ENCODE peak calls at places on chromosomes 13 and 19, in ten cellular contexts. M is CD8-positive, alpha-beta T cell; E is adrenal gland; G is adipocyte; Q is left lung; P is HCT116; R is fibroblast of lung; F is keratinocyte; X is effector memory CD4-positive, alpha-beta T cell; Y is testis. J is an unnamed sample. For H3K27me3 and H3K36me3, the result is how much of the 10 kb centered on the place peaks cover.

GRCh38 chr19:38394488-38394887 is 6.0 kb downstream of the SPRED3 start:
- DNase-seq in M (no peak), E (no peak), G (no peak), Q (no peak), P (no peak), R (no peak), F (no peak), X (peak), Y (no peak), J (no peak)

GRCh38 chr19:39104104-39104708 is 20.0 kb downstream of the ACP7 start:
- DNase-seq in M (no peak), E (no peak), G (no peak), Q (no peak), P (no peak), R (no peak), F (no peak), X (no peak), Y (no peak), J (no peak)

GRCh38 chr13:113737803-113738202 is 21.2 kb upstream of the TMEM255B start:
- DNase-seq in M (no peak), E (no peak), G (no peak), Q (no peak), P (no peak), R (no peak), F (no peak), X (no peak), Y (no peak), J (no peak)

GRCh38 chr13:79999601-80000000 is 341.3 kb downstream of the SPRY2 start:
- DNase-seq in M (no peak), E (no peak), G (no peak), Q (no peak), P (no peak), R (no peak), F (no peak), X (no peak), Y (no peak), J (no peak)

GRCh38 chr13:36673838-36674326 is at the start of gene SERTM1:
- DNase-seq in M (no peak), E (peak), G (peak), Q (peak), P (no peak), R (peak), F (no peak), X (no peak), Y (peak), J (peak)

GRCh38 chr13:69751259-69751658 is 356.4 kb upstream of the ATXN8OS start:
- DNase-seq in M (no peak), E (no peak), G (no peak), Q (no peak), P (no peak), R (no peak), F (no peak), X (no peak), Y (no peak), J (no peak)

GRCh38 chr13:36453518-36453917 is 21.2 kb downstream of the CCNA1 start:
- DNase-seq in M (no peak), E (no peak), G (peak), Q (no peak), P (no peak), R (peak), F (no peak), X (no peak), Y (no peak), J (no peak)

GRCh38 chr13:50319603-50320296 is 304.5 kb downstream of the KCNRG start:
- DNase-seq in M (no peak), E (no peak), G (peak), Q (no peak), P (no peak), R (peak), F (no peak), X (no peak), Y (no peak), J (no peak)

GRCh38 chr19:33133438-33134031 is 1.6 kb downstream of the WDR88 start:
- DNase-seq in M (no peak), E (peak), G (no peak), Q (no peak), P (no peak), R (no peak), F (no peak), X (no peak), Y (no peak), J (no peak)

GRCh38 chr19:15684828-15685227 is 11.9 kb downstream of the CYP4F12 start:
- DNase-seq in M (no peak), E (no peak), G (no peak), Q (no peak), P (no peak), R (no peak), F (no peak), X (no peak), Y (peak), J (no peak)

GRCh38 chr19:5680083-5680436 is 256 bp downstream of the MICOS13 start:
- DNase-seq in M (no peak), E (peak), G (peak), Q (peak), P (no peak), R (no peak), F (no peak), X (no peak), Y (no peak), J (no peak)

GRCh38 chr19:35070471-35070870 is 28.9 kb downstream of the HPN start:
- DNase-seq in M (no peak), E (no peak), G (no peak), Q (no peak), P (no peak), R (no peak), F (no peak), X (no peak), Y (no peak), J (no peak)

GRCh38 chr19:4986056-4986455 is 17.1 kb downstream of the KDM4B start:
- DNase-seq in M (no peak), E (no peak), G (no peak), Q (no peak), P (no peak), R (no peak), F (no peak), X (no peak), Y (no peak), J (no peak)

GRCh38 chr19:40560092-40560507 is 16.6 kb upstream of the SHKBP1 start:
- DNase-seq in M (no peak), E (no peak), G (no peak), Q (peak), P (no peak), R (no peak), F (no peak), X (no peak), Y (no peak), J (no peak)

GRCh38 chr13:99909836-99910619 is 61.5 kb downstream of the ZIC5 start:
- DNase-seq in M (no peak), E (no peak), G (no peak), Q (no peak), P (no peak), R (no peak), F (no peak), X (no peak), Y (peak), J (peak)

GRCh38 chr19:11268783-11269267 is 6.5 kb upstream of the DOCK6 start:
- DNase-seq in M (no peak), E (peak), G (peak), Q (no peak), P (no peak), R (peak), F (no peak), X (no peak), Y (peak), J (peak)

GRCh38 chr19:4506449-4507149 is 11.7 kb downstream of the PLIN4 start:
- DNase-seq in M (no peak), E (no peak), G (no peak), Q (no peak), P (no peak), R (peak), F (no peak), X (no peak), Y (no peak), J (peak)

GRCh38 chr13:79212064-79212619 is 193.9 kb downstream of the RBM26 start:
- DNase-seq in M (no peak), E (no peak), G (no peak), Q (no peak), P (no peak), R (no peak), F (no peak), X (no peak), Y (no peak), J (no peak)

GRCh38 chr13:110137677-110138008 is 169.3 kb downstream of the COL4A1 start:
- DNase-seq in M (no peak), E (peak), G (peak), Q (no peak), P (peak), R (no peak), F (no peak), X (no peak), Y (peak), J (no peak)

GRCh38 chr13:51560336-51560735 is 23.9 kb upstream of the WDFY2 start:
- DNase-seq in M (no peak), E (no peak), G (no peak), Q (no peak), P (no peak), R (no peak), F (no peak), X (no peak), Y (no peak), J (no peak)

GRCh38 chr13:28538932-28539331 is 44.0 kb upstream of the FLT1 start:
- DNase-seq in M (no peak), E (no peak), G (no peak), Q (no peak), P (no peak), R (no peak), F (no peak), X (no peak), Y (no peak), J (no peak)

GRCh38 chr13:61728468-61728867 is 312.8 kb upstream of the PCDH20 start:
- DNase-seq in M (no peak), E (no peak), G (no peak), Q (no peak), P (no peak), R (peak), F (no peak), X (no peak), Y (no peak), J (peak)

GRCh38 chr19:55303477-55303876 is 19.7 kb downstream of the BRSK1 start:
- DNase-seq in M (no peak), E (no peak), G (no peak), Q (no peak), P (no peak), R (no peak), F (no peak), X (no peak), Y (no peak), J (no peak)

GRCh38 chr19:56712609-56713008 is 41.1 kb upstream of the ZNF835 start:
- DNase-seq in M (no peak), E (peak), G (no peak), Q (no peak), P (no peak), R (no peak), F (no peak), X (no peak), Y (peak), J (no peak)

GRCh38 chr19:32351807-32352630 is 6.6 kb downstream of the ZNF507 start:
- DNase-seq in M (no peak), E (no peak), G (no peak), Q (no peak), P (no peak), R (peak), F (no peak), X (no peak), Y (no peak), J (no peak)

GRCh38 chr13:28545583-28546333 is 50.8 kb upstream of the FLT1 start:
- DNase-seq in M (no peak), E (no peak), G (no peak), Q (no peak), P (no peak), R (no peak), F (no peak), X (no peak), Y (no peak), J (no peak)

GRCh38 chr19:58562126-58563033 is 4.0 kb upstream of the UBE2M start:
- DNase-seq in M (no peak), E (peak), G (peak), Q (peak), P (no peak), R (peak), F (no peak), X (no peak), Y (no peak), J (no peak)

GRCh38 chr19:33905473-33905936 is 108.8 kb downstream of the KCTD15 start:
- DNase-seq in M (no peak), E (peak), G (no peak), Q (no peak), P (no peak), R (peak), F (no peak), X (no peak), Y (no peak), J (no peak)

GRCh38 chr13:114021464-114022308 is 47.8 kb upstream of the C13orf46 start:
- DNase-seq in M (no peak), E (no peak), G (no peak), Q (peak), P (no peak), R (no peak), F (no peak), X (no peak), Y (no peak), J (no peak)

GRCh38 chr19:1168877-1169791 is 4.9 kb downstream of the SBNO2 start:
- DNase-seq in M (no peak), E (peak), G (peak), Q (peak), P (no peak), R (peak), F (no peak), X (no peak), Y (peak), J (peak)

GRCh38 chr19:50933640-50934039 is 19.2 kb downstream of the KLK5 start:
- DNase-seq in M (no peak), E (no peak), G (peak), Q (no peak), P (no peak), R (peak), F (peak), X (no peak), Y (no peak), J (peak)

GRCh38 chr19:13010992-13011652 is 15.8 kb downstream of the NFIX start:
- DNase-seq in M (no peak), E (no peak), G (no peak), Q (peak), P (no peak), R (no peak), F (no peak), X (no peak), Y (no peak), J (no peak)
- H3K27me3 ChIP-seq in M (under half), E (under half), G (under half), Q (under half), P (under half), R (under half), F (under half), X (under half), Y (under half), J (under half)

DNA sequence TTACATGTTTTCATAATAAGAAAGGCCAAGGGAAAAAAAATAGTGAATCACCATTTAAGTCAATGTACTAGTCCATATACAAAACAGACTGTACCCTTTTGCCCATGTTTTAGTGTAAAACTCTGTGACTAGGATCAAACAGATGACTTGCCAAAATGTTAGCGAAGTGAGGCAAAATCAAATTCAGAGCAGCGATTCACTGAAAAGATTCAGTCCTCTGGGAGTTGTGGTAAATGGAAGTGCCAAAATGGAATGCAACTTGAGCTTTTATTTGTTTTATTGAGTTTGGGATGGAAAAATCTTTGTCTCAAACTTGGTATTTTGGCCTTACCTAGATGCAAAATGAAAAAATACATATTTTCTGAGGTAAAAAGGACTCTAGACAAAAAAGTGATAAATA is 9.1 kb downstream of the CDADC1 start:
- DNase-seq in M (no peak), E (no peak), G (peak), Q (no peak), P (no peak), R (peak), F (no peak), X (no peak), Y (no peak), J (no peak)
- H3K36me3 ChIP-seq in M (under half), E (under half), G (half or more), Q (under half), P (under half), R (under half), F (under half), X (under half), Y (under half), J (under half)

GRCh38 chr13:95153647-95154405 is 147.4 kb downstream of the ABCC4 start:
- DNase-seq in M (no peak), E (no peak), G (peak), Q (no peak), P (no peak), R (peak), F (no peak), X (no peak), Y (no peak), J (no peak)
- H3K4me3 ChIP-seq in M (no peak), E (no peak), G (no peak), Q (no peak), P (no peak), R (no peak), F (no peak), X (no peak), Y (no peak), J (no peak)

GRCh38 chr19:7509625-7510024 is 6.3 kb upstream of the ZNF358 start:
- DNase-seq in M (no peak), E (no peak), G (no peak), Q (peak), P (no peak), R (no peak), F (no peak), X (no peak), Y (no peak), J (no peak)

GRCh38 chr19:7515091-7515470 is 822 bp upstream of the ZNF358 start:
- DNase-seq in M (no peak), E (peak), G (peak), Q (no peak), P (no peak), R (no peak), F (no peak), X (no peak), Y (no peak), J (no peak)

GRCh38 chr19:7513809-7514642 is 1.9 kb upstream of the ZNF358 start:
- DNase-seq in M (no peak), E (no peak), G (no peak), Q (no peak), P (no peak), R (no peak), F (no peak), X (no peak), Y (no peak), J (no peak)

GRCh38 chr19:7515471-7516226 is at the start of gene ZNF358:
- DNase-seq in M (no peak), E (peak), G (peak), Q (peak), P (no peak), R (peak), F (no peak), X (no peak), Y (peak), J (peak)

DNA sequence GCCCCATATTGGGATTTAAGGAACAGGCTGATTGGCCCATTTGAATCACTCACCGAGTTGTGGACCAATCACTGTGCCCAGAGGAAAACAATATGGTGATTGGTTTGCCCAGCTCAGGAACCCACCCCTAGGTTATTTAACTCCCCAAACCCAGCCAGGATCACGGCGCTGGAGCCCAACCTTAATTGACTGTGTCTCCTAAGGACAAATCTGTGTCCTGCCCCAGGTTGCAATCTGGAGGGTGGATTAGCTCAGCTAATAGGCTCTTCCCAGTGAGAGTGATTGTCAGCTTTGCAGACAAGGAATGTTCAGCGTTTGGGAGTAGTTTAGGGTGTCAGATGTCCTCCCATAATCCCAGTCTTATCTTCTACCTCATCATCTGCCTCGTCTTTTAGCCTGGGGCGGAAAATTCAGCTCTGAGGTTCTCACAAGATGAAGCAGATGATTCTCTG is 3.5 kb upstream of the ZNF358 start:
- DNase-seq in M (no peak), E (no peak), G (no peak), Q (peak), P (no peak), R (no peak), F (no peak), X (no peak), Y (no peak), J (no peak)
- H3K27me3 ChIP-seq in M (under half), E (under half), G (under half), Q (under half), P (under half), R (under half), F (under half), X (under half), Y (under half), J (under half)

GRCh38 chr19:7933411-7933810 is 7.5 kb upstream of the CTXN1 start:
- DNase-seq in M (no peak), E (no peak), G (no peak), Q (peak), P (no peak), R (no peak), F (no peak), X (no peak), Y (no peak), J (no peak)
- H3K36me3 ChIP-seq in M (half or more), E (under half), G (half or more), Q (under half), P (under half), R (under half), F (under half), X (half or more), Y (under half), J (half or more)

GRCh38 chr19:3319643-3320353 is 46.6 kb upstream of the NFIC start:
- DNase-seq in M (no peak), E (no peak), G (no peak), Q (peak), P (no peak), R (peak), F (no peak), X (no peak), Y (no peak), J (no peak)
- H3K4me3 ChIP-seq in M (no peak), E (no peak), G (no peak), Q (no peak), P (no peak), R (no peak), F (no peak), X (no peak), Y (no peak), J (no peak)

DNA sequence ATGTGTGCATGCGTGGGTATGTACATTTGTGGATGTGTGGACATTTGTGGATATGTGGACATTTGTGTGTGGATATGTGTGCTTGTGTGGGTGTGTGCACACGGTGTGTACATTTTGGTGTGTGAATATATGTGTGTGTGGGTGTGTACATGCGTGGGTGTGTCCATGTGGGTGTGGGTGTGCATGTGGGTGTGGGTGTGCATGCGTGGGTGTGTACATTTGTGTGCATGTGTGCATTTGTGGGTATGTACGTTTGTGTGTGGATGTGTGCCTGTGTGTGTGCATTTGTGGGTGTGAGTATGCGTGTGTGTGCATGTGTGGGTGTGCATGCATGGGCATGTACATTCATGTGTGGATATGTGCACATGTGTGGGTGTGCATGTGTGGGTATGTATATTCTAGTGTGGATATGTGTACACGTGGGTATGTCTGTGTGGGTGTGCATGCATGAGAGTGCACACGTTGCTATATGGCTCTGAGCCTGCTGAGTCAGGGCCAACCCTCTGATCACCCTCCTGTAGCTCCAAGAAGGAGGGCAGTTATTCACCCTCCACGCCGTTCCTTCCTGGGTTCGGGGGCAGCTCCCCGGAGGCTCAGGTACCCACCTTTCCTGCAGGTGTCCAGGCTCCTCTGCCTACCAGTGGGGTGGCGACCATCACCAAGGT is 20.3 kb downstream of the COMP start:
- DNase-seq in M (no peak), E (no peak), G (no peak), Q (no peak), P (no peak), R (no peak), F (no peak), X (no peak), Y (no peak), J (no peak)
- H3K27me3 ChIP-seq in M (under half), E (under half), G (under half), Q (under half), P (under half), R (under half), F (under half), X (under half), Y (under half), J (under half)

GRCh38 chr13:21318891-21319532 is 140.1 kb downstream of the ZDHHC20 start:
- DNase-seq in M (no peak), E (no peak), G (no peak), Q (no peak), P (no peak), R (peak), F (no peak), X (no peak), Y (no peak), J (no peak)
- H3K36me3 ChIP-seq in M (under half), E (under half), G (under half), Q (under half), P (under half), R (under half), F (under half), X (under half), Y (under half), J (under half)

DNA sequence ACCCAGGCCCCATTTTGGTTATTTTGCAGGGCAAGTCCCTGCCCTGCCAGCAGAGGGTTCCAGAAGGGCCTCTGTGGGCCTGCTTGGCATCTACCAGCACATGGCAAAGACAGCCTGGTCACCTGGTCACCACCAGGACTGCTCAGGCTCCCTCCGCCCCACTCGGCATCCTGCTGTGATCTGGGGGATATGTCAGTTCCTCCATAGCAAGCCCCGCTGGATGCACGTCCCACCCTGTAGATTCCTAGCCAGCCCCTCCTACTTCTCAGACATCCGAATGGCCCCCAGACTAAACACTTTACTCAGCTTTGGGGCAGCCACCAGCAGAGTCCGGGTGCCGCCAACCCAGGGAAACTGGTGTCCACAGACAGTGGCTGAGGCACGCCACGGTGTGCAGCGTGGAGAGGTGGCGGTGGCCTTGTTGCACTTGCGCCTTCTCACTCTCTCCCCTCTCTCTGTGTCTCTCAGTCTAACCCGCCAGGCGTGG is 31.8 kb upstream of the USE1 start:
- DNase-seq in M (no peak), E (no peak), G (no peak), Q (no peak), P (no peak), R (no peak), F (no peak), X (no peak), Y (no peak), J (no peak)
- H3K4me3 ChIP-seq in M (peak), E (no peak), G (no peak), Q (no peak), P (no peak), R (no peak), F (no peak), X (peak), Y (no peak), J (no peak)

J was measured in MG63.